ENCODE peak calls at places on chromosomes 12 and 14, in four cellular contexts. E is activated T-cell treated with anti-CD3 and anti-CD28 coated beads for 48 hours, I is amniotic epithelial cell, A is HTR-8/SVneo. V is an unnamed sample.

GRCh38 chr14:29240046-29240445 is 473.5 kb downstream of the FOXG1 start:
- DNase-seq in E (no peak), I (peak), A (peak), V (no peak)

GRCh38 chr14:103099733-103100280 is 5.3 kb downstream of the EXOC3L4 start:
- DNase-seq in E (no peak), I (no peak), A (no peak), V (no peak)

GRCh38 chr14:66530526-66530925 is 22.6 kb downstream of the GPHN start:
- DNase-seq in E (no peak), I (no peak), A (no peak), V (no peak)

GRCh38 chr12:102900389-102900788 is 16.7 kb downstream of the PAH start:
- DNase-seq in E (no peak), I (no peak), A (no peak), V (no peak)

GRCh38 chr12:131529196-131530040 is 181.5 kb upstream of the SFSWAP start:
- DNase-seq in E (no peak), I (no peak), A (no peak), V (no peak)

GRCh38 chr12:45296046-45296586 is 80.2 kb downstream of the ANO6 start:
- DNase-seq in E (no peak), I (peak), A (no peak), V (no peak)

GRCh38 chr12:124752437-124753229 is 111.0 kb downstream of the SCARB1 start:
- DNase-seq in E (no peak), I (peak), A (no peak), V (no peak)

GRCh38 chr12:108622425-108622824 is 11.3 kb downstream of the SELPLG start:
- DNase-seq in E (no peak), I (no peak), A (no peak), V (no peak)

GRCh38 chr14:29092121-29092520 is 325.5 kb downstream of the FOXG1 start:
- DNase-seq in E (no peak), I (no peak), A (no peak), V (no peak)

GRCh38 chr14:90726656-90727055 is 89.6 kb downstream of the TTC7B start:
- DNase-seq in E (no peak), I (peak), A (no peak), V (no peak)

GRCh38 chr12:123027726-123028445 is 47.4 kb downstream of the ARL6IP4 start:
- DNase-seq in E (no peak), I (no peak), A (no peak), V (no peak)

GRCh38 chr12:57735952-57736742 is 2.4 kb downstream of the AGAP2 start:
- DNase-seq in E (no peak), I (peak), A (peak), V (no peak)

GRCh38 chr12:58557156-58557555 is 363.1 kb downstream of the LRIG3 start:
- DNase-seq in E (no peak), I (peak), A (no peak), V (no peak)

GRCh38 chr12:50620050-50620974 is 115.5 kb downstream of the DIP2B start:
- DNase-seq in E (peak), I (peak), A (peak), V (no peak)

V was measured in effector CD8-positive, alpha-beta T cell.